ENCODE peak calls at places on chromosomes 4 and X, in four cellular contexts. A is pancreas, V is right cardiac atrium, T is Peyer's patch. N is an unnamed sample.

GRCh38 chr4:31946456-31946855 is 1226.3 kb downstream of the PCDH7 start:
- DNase-seq in A (no peak), T (no peak), V (no peak), N (no peak)

GRCh38 chr4:78437608-78438088 is 113.9 kb upstream of the ANXA3 start:
- DNase-seq in T (no peak), V (no peak), A (no peak), N (no peak)

GRCh38 chrX:15465896-15466651 is 27.1 kb downstream of the PIR start:
- DNase-seq in A (no peak), T (no peak), V (no peak), N (no peak)

GRCh38 chrX:150150081-150150779 is 211.9 kb upstream of the EOLA2 start:
- DNase-seq in T (no peak), V (peak; percentile 27), A (no peak), N (no peak)

GRCh38 chrX:16444353-16444752 is 205.6 kb upstream of the S100G start:
- DNase-seq in T (no peak), V (no peak), A (peak; percentile 17), N (no peak)

GRCh38 chr4:1236103-1236641 is 12.8 kb downstream of the CTBP1 start:
- DNase-seq in A (peak; percentile 34), T (no peak), V (peak; percentile 11), N (no peak)

GRCh38 chrX:38473715-38474114 is 87.6 kb upstream of the TSPAN7 start:
- DNase-seq in A (no peak), T (no peak), V (no peak), N (no peak)

GRCh38 chr4:153518637-153519384 is 52.7 kb downstream of the TMEM131L start:
- DNase-seq in V (no peak), T (no peak), A (no peak), N (no peak)

GRCh38 chr4:147940144-147940543 is 208.3 kb downstream of the ARHGAP10 start:
- DNase-seq in T (no peak), V (no peak), A (no peak), N (no peak)

GRCh38 chrX:39073131-39073530 is 271.9 kb downstream of the MID1IP1 start:
- DNase-seq in A (no peak), T (no peak), V (no peak), N (no peak)

GRCh38 chr4:81214518-81215218 is 354 bp downstream of the PRKG2 start:
- DNase-seq in T (no peak), A (peak; percentile 12), V (no peak), N (peak; percentile 19)

GRCh38 chr4:103067841-103068547 is 8.6 kb downstream of the SLC9B2 start:
- DNase-seq in A (no peak), V (no peak), T (no peak), N (no peak)

GRCh38 chrX:135193740-135194139 is 22.5 kb upstream of the CT55 start:
- DNase-seq in T (no peak), V (no peak), A (no peak), N (no peak)

DNA sequence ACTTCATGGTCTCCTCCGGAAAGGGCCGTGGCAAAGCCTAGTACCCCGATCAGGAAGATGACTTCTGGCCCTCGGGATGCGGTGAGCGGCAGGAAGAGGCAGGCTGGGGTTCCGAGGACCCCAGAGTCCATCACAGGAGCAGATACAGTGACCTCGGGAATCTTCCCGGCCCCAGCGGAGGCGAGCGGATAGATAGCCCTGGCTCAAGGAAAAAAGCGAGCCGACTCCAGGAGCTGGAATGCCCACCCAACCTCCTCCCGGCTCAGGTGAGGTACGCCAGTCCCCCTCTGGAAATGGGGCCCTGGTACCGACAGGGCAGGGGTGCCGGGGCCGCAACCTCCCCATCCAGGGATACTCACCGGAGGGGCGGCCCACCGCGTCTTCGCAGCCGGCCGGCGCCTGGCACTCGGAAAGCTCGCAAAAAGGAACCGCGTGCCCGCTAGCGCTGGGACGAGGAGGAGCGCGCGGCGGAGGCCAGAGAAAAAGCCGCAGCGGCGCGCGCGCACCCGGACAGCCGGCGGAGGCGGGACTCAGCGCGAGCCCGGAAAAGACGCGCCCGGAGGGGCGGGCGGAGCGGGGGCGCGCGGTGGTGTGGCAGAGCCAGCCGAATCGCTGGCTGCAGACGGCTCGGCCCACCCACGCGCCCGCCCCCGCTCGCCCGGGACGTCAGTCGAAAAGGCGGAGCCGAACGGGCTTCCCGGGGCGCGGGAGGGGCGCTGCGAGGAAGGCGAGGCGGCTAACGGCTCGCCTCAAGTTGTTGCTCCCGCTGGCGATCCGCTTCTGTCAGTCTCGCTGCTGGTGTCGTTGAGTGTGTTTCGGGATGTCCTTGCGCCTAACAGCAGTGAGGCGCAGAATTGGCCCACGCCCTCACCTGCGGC is at the start of gene ACSL4:
- DNase-seq in A (peak; percentile 87), T (peak; percentile 77), V (peak; percentile 91), N (peak; percentile 89)
- H3K27me3 ChIP-seq in A (no peaks in the 10 kb centered on the region), T (no peaks in the 10 kb centered on the region), V (no peaks in the 10 kb centered on the region), N (no peaks in the 10 kb centered on the region)

GRCh38 chr4:168585168-168586091 is 88.6 kb downstream of the PALLD start:
- DNase-seq in V (peak; percentile 85), A (peak; percentile 41), T (peak; percentile 31), N (peak; percentile 86)

GRCh38 chr4:168589154-168589553 is 92.3 kb downstream of the PALLD start:
- DNase-seq in T (no peak), A (no peak), V (no peak), N (no peak)

GRCh38 chr4:168586926-168587325 is 90.1 kb downstream of the PALLD start:
- DNase-seq in T (no peak), V (no peak), A (no peak), N (no peak)

GRCh38 chr4:168584321-168584771 is 87.5 kb downstream of the PALLD start:
- DNase-seq in A (no peak), T (no peak), V (no peak), N (no peak)

DNA sequence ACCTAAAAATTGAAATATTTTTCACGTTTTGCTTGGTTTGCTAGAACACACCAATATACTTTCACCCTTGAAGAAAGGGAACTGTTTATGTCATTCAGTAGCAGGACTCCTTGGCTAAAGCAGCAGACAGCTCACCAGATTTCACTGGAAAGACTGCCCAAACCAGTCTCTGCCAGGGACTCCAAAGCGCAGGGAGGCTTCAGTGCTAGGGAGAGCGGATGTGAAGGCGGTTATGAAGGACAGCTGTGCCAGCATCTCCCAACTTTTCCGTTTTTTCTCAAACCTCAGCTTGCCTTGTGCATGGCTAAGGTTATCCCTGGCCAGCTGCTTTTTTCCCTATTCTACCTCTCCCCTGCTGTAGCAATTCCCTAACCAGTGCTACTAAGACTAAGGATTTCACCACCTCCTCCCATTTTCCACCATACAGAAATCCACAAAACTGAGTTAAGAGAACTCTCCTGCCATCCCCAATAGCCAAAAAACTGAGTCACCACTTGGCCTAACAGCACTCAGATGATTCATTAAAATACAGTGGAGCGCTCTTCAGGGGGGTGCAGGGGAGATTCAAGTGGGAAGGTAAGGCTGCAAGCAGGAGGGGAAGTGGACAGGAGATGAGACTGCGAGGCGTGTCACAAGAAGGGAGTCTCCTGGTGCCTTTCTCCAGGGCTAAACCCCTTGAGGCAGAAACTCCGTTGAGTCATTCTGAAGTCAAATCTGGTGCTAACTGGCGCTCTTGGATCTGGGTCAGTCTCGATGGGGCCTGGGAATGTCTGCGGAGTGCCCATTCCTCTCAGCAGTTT is 90.7 kb downstream of the PALLD start:
- DNase-seq in A (no peak), T (no peak), V (peak; percentile 38), N (no peak)
- H3K4me3 ChIP-seq in A (no peak overlapping the region), T (no peak overlapping the region), V (no peak overlapping the region), N (no peak overlapping the region)

DNA sequence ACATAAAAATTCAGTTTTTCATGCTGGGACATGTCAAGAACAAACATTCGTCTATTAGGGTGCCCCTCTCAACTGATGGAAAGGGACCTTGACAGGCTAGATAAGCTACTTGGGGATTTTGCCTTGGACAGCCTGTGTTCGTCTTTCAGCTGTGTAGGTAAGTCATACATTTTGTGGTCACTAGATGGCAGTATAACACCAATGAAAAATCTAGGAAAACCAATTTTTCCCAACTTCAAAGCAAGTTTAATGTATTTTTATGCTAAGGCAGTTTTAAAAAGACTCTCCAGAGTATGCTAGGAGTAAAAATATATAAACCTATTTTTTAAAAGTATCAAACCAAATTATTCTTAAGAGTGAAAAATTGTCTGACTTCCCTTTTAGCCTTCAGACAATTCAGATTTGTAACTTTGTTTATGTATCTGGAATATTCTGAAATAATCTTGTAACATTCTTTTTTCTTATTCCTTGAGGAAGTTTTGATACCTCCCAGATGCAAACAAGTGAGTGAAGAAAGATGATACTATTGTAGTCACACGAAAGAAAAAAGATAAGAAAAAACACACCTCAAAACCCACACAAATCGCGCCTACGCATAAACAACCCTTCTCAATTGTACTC is 158.3 kb downstream of the CPE start:
- DNase-seq in V (no peak), T (no peak), A (no peak), N (peak; percentile 21)
- H3K27me3 ChIP-seq in V (no peaks in the 10 kb centered on the region), T (no peaks in the 10 kb centered on the region), A (no peaks in the 10 kb centered on the region), N (no peaks in the 10 kb centered on the region)

GRCh38 chr4:123249821-123250220 is 146.8 kb upstream of the SPRY1 start:
- DNase-seq in V (no peak), A (no peak), T (no peak), N (no peak)
- H3K4me3 ChIP-seq in V (no peak overlapping the region), A (no peak overlapping the region), T (no peak overlapping the region), N (no peak overlapping the region)

N was measured in testis.